ENCODE peak calls at places on chromosomes 2 and 18, in six cellular contexts. Y is substantia nigra, M is astrocyte of the cerebellum, C is WERI-Rb-1, A is upper lobe of right lung, Z is heart right ventricle. T is an unnamed sample.

GRCh38 chr2:29033172-29033571 is 41.2 kb downstream of the PCARE start:
- DNase-seq in Y (no peak), M (no peak), C (no peak), A (no peak), Z (no peak), T (no peak)

GRCh38 chr2:172704072-172704936 is 31.3 kb upstream of the RAPGEF4 start:
- DNase-seq in Y (no peak), M (no peak), C (no peak), A (no peak), Z (no peak), T (peak)

GRCh38 chr2:150487537-150488429 is at the start of gene RND3:
- DNase-seq in Y (peak), M (peak), C (peak), A (peak), Z (peak), T (peak)

GRCh38 chr2:57490746-57491145 is 555.9 kb upstream of the VRK2 start:
- DNase-seq in Y (no peak), M (no peak), C (no peak), A (no peak), Z (no peak), T (no peak)

GRCh38 chr18:11511434-11512095 is 97.8 kb upstream of the SLC35G4 start:
- DNase-seq in Y (no peak), M (no peak), C (no peak), A (no peak), Z (no peak), T (no peak)

GRCh38 chr2:110674620-110675555 is 3.0 kb downstream of the BUB1 start:
- DNase-seq in Y (no peak), M (no peak), C (no peak), A (no peak), Z (no peak), T (no peak)

GRCh38 chr18:63317982-63318881 is 1.3 kb downstream of the BCL2 start:
- DNase-seq in Y (peak), M (no peak), C (no peak), A (peak), Z (peak), T (peak)

GRCh38 chr2:108377411-108377810 is 343 bp upstream of the SULT1C4 start:
- DNase-seq in Y (no peak), M (peak), C (no peak), A (no peak), Z (no peak), T (no peak)

T was measured in NCI-H748 treated with DMSO at 0.1 percent for 48 hours.